ENCODE peak calls at places on chromosome 13, in seven cellular contexts. O is GM12892, E is body of pancreas, Z is K562, X is HCT116, I is Peyer's patch, N is stomach. H is an unnamed sample.
A peak's percentile ranks its signal among the peaks of the same experiment; 100 is the strongest.

GRCh38 chr13:102261809-102262208 is 140.0 kb downstream of the FGF14 start:
- DNase-seq in O (no peak), E (no peak), Z (no peak), X (no peak), I (no peak), N (no peak), H (no peak)

GRCh38 chr13:98951266-98951665 is 26.6 kb downstream of the DOCK9 start:
- DNase-seq in O (no peak), E (no peak), Z (no peak), X (no peak), I (no peak), N (no peak), H (no peak)

GRCh38 chr13:34207334-34207733 is 389.4 kb downstream of the RFC3 start:
- DNase-seq in O (no peak), E (peak; percentile 17), Z (no peak), X (no peak), I (no peak), N (no peak), H (no peak)

GRCh38 chr13:109654341-109655205 is 131.8 kb downstream of the IRS2 start:
- DNase-seq in O (no peak), E (no peak), Z (no peak), X (no peak), I (no peak), N (no peak), H (no peak)

GRCh38 chr13:89925107-89925506 is 1422.4 kb upstream of the MIR17HG start:
- DNase-seq in O (no peak), E (no peak), Z (no peak), X (peak; percentile 10), I (no peak), N (no peak), H (no peak)

GRCh38 chr13:47121092-47121763 is 224.4 kb upstream of the HTR2A start:
- DNase-seq in O (no peak), E (no peak), Z (peak; percentile 12), X (no peak), I (no peak), N (no peak), H (no peak)

GRCh38 chr13:72458701-72459100 is 268.7 kb downstream of the MZT1 start:
- DNase-seq in O (no peak), E (no peak), Z (no peak), X (no peak), I (no peak), N (no peak), H (no peak)

GRCh38 chr13:21683034-21683733 is 12.3 kb downstream of the FGF9 start:
- DNase-seq in O (no peak), E (no peak), Z (no peak), X (no peak), I (no peak), N (no peak), H (no peak)

GRCh38 chr13:30857636-30858035 is 48.4 kb upstream of the MEDAG start:
- DNase-seq in O (no peak), E (no peak), Z (no peak), X (no peak), I (no peak), N (no peak), H (no peak)

GRCh38 chr13:41059896-41060722 is 1.2 kb upstream of the WBP4 start:
- DNase-seq in O (peak; percentile 47), E (peak; percentile 90), Z (peak; percentile 67), X (peak; percentile 80), I (peak; percentile 84), N (peak; percentile 87), H (peak; percentile 94)
- TF ChIP-seq POLR2A in O (peak; percentile 70), E (peak; percentile 82), Z (peak; percentile 65), X (peak; percentile 73), I (peak; percentile 21), N (no peak), H (peak; percentile 65)

GRCh38 chr13:24668955-24669354 is 11.3 kb upstream of the ATP12A start:
- DNase-seq in O (no peak), E (no peak), Z (no peak), X (no peak), I (no peak), N (no peak), H (peak; percentile 20)
- TF ChIP-seq POLR2A in O (no peak), E (no peak), Z (no peak), X (no peak), I (no peak), N (no peak), H (no peak)

GRCh38 chr13:23433171-23434153 is at the start of gene SACS:
- DNase-seq in O (no peak), E (peak; percentile 37), Z (no peak), X (no peak), I (no peak), N (no peak), H (no peak)
- TF ChIP-seq POLR2A in O (no peak), E (peak; percentile 54), Z (no peak), X (no peak), I (no peak), N (no peak), H (no peak)

DNA sequence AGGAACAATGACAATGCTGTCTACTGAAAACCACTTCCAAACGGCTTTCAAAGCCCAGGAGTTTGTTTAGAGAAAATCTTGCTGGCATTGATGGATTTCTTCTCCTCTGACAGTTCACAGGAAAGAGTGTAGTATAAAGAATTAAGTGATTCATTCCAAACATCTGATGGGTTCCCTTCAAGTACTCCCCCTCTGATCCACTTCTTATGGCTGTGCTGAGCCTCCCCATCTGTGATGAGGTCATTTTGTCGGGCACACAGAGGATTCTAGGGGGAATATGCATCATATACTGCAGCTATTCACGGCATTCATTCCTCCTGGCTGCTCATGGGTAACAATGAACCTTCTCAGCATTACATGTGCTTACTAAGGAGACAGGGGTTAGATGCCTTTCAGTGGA is 107.9 kb downstream of the RGCC start:
- DNase-seq in O (no peak), E (no peak), Z (no peak), X (no peak), I (no peak), N (no peak), H (no peak)
- TF ChIP-seq POLR2A in O (no peak), E (no peak), Z (no peak), X (no peak), I (no peak), N (no peak), H (no peak)

GRCh38 chr13:32427852-32428580 is at the start of gene N4BP2L1:
- DNase-seq in O (peak; percentile 56), E (peak; percentile 81), Z (no peak), X (no peak), I (peak; percentile 88), N (peak; percentile 71), H (peak; percentile 97)

GRCh38 chr13:32425158-32425557 is 2.8 kb downstream of the N4BP2L1 start:
- DNase-seq in O (no peak), E (no peak), Z (no peak), X (no peak), I (no peak), N (no peak), H (no peak)

GRCh38 chr13:32428581-32429072 is 697 bp upstream of the N4BP2L1 start:
- DNase-seq in O (no peak), E (no peak), Z (no peak), X (no peak), I (peak; percentile 29), N (no peak), H (no peak)

GRCh38 chr13:32426191-32426980 is 1.5 kb downstream of the N4BP2L1 start:
- DNase-seq in O (no peak), E (no peak), Z (no peak), X (no peak), I (peak; percentile 40), N (no peak), H (no peak)

DNA sequence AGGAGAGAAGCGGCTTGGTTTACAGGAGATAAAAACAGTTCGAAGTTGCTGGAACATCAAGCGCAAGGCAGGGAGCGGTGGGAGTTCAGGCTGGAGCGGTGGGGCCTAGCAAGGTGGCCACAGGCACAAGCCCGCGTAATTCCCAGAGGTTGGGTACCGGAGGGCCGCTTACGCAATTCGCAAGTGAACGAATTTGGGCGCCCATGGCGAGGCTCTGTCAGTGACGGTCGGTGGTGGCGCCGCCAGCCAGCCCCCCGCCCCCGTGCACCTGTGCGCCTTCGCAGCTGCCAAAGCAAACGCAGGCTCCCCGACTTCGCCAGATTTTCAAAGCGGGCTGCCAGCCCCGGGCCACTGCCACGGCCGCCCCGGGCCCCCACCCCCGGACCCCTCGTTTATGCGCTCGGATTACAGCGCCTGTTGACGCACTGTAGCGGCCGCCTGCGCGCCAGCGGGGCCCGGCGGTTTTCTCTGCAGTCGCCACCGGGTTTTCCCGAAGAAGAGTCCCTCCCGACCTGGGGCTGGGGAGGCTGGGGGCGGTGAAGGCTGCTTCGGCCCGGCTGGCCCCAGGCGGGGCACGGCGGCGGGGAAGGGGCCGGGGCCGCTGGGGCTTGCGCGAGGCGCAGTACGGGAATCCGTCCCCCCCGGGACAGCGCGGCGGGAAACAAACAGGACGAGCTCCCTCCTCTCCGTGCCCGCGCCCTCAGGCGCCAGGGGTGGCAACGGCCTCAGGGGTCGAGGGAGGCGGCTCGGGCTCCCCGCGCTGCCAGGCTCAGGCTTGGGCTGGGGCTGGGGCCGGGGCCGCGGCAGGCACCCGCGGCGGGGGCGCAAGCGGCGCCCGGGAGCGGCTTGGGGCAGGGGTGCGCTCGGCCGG is 714 bp downstream of the N4BP2L1 start:
- DNase-seq in O (peak; percentile 29), E (peak; percentile 64), Z (no peak), X (no peak), I (peak; percentile 56), N (peak; percentile 57), H (peak; percentile 89)
- TF ChIP-seq POLR2A in O (no peak), E (peak; percentile 46), Z (no peak), X (no peak), I (no peak), N (no peak), H (peak; percentile 15)

GRCh38 chr13:26183416-26183815 is 38.7 kb downstream of the RNF6 start:
- DNase-seq in O (no peak), E (no peak), Z (no peak), X (no peak), I (no peak), N (no peak), H (no peak)

GRCh38 chr13:26186995-26187394 is 35.1 kb downstream of the RNF6 start:
- DNase-seq in O (no peak), E (peak; percentile 30), Z (no peak), X (no peak), I (peak; percentile 19), N (no peak), H (no peak)

GRCh38 chr13:26184791-26185250 is 37.3 kb downstream of the RNF6 start:
- DNase-seq in O (peak; percentile 26), E (peak; percentile 75), Z (peak; percentile 49), X (peak; percentile 39), I (peak; percentile 61), N (peak; percentile 69), H (peak; percentile 55)

GRCh38 chr13:26185720-26186119 is 36.4 kb downstream of the RNF6 start:
- DNase-seq in O (no peak), E (peak; percentile 22), Z (no peak), X (no peak), I (no peak), N (no peak), H (no peak)

DNA sequence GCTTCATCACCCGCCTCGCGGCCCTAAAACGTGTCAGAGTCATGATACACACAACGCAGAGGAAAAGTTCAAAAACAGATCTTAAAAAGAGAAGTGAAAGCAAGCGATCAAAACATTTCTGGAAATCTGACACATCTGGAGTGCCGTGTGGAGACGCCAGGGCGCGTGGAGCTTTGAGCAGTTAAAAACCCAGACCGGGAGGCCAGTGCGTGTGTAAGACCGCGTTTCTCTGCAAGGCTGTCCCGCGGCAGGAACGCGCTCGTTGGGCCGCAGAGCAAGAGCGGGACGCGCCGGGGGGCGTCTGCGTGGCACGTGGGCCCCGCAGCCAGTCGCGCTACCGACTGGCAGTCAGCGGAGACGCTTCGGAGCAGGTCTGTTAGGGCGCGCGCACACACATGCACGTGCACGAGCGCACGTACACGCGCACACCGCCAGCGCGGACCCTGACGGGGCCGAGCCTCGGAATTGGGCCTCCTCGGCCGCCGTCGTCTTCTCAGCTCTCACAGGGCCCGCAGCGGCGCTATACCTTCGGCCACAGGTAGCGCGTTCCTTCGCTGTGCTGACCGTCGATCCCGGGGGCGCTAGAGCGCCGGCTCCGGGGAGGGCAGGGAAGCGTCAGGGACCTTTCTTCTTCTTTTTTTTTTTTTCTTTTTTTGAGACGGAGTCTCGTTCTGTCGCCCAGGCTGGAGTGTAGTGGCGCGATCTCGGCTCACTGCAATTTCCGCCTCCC is 35.8 kb downstream of the RNF6 start:
- DNase-seq in O (peak; percentile 65), E (peak; percentile 93), Z (peak; percentile 80), X (peak; percentile 65), I (peak; percentile 92), N (peak; percentile 93), H (peak; percentile 95)
- TF ChIP-seq POLR2A in O (peak; percentile 56), E (peak; percentile 61), Z (peak; percentile 62), X (no peak), I (peak; percentile 30), N (no peak), H (peak; percentile 56)

H was measured in right lobe of liver.